ENCODE peak calls at places on chromosomes 1 and 21, in five cellular contexts. S, O, V, D and B are unnamed samples.

GRCh38 chr1:234998174-234998741 is 130.4 kb downstream of the TOMM20 start:
- DNase-seq in V (no peak), O (peak), S (no peak), D (peak), B (no peak)

GRCh38 chr1:96772349-96772748 is 50.8 kb downstream of the PTBP2 start:
- DNase-seq in D (no peak), S (no peak), O (no peak), V (no peak), B (no peak)

GRCh38 chr1:52955129-52955970 is 28.3 kb downstream of the SCP2 start:
- DNase-seq in O (peak), S (no peak), D (no peak), V (peak), B (peak)

GRCh38 chr1:9459784-9460407 is 79.4 kb upstream of the SLC25A33 start:
- DNase-seq in O (peak), D (peak), V (no peak), S (no peak), B (no peak)

GRCh38 chr1:221809101-221810029 is 67.5 kb upstream of the DUSP10 start:
- DNase-seq in S (no peak), D (no peak), V (no peak), O (no peak), B (no peak)

GRCh38 chr1:27339213-27339612 is 2.6 kb upstream of the SYTL1 start:
- DNase-seq in O (no peak), D (no peak), V (no peak), S (no peak), B (no peak)

GRCh38 chr1:109788695-109789521 is 25.2 kb upstream of the EPS8L3 start:
- DNase-seq in S (no peak), O (no peak), V (no peak), D (no peak), B (no peak)

GRCh38 chr1:11701551-11701961 is 10.0 kb downstream of the DRAXIN start:
- DNase-seq in O (no peak), S (no peak), D (no peak), V (no peak), B (no peak)

GRCh38 chr1:178651742-178652141 is 73.3 kb upstream of the RALGPS2 start:
- DNase-seq in V (no peak), O (peak), D (no peak), S (no peak), B (no peak)

GRCh38 chr1:226195144-226195543 is 8.6 kb upstream of the ACBD3 start:
- DNase-seq in S (no peak), O (no peak), D (no peak), V (no peak), B (no peak)

GRCh38 chr1:234907585-234908457 is 220.8 kb downstream of the TOMM20 start:
- DNase-seq in V (peak), S (no peak), D (no peak), O (peak), B (peak)

GRCh38 chr1:217982711-217983405 is 302.2 kb upstream of the RRP15 start:
- DNase-seq in O (no peak), S (no peak), D (no peak), V (no peak), B (no peak)

GRCh38 chr1:16122916-16123315 is 33.0 kb downstream of the EPHA2 start:
- DNase-seq in S (peak), V (peak), D (no peak), O (peak), B (peak)

GRCh38 chr1:12810691-12811408 is 19.7 kb downstream of the PRAMEF1 start:
- DNase-seq in D (no peak), S (no peak), O (no peak), V (no peak), B (no peak)

GRCh38 chr1:220077887-220078286 is 11.7 kb downstream of the BPNT1 start:
- DNase-seq in S (no peak), O (no peak), D (no peak), V (no peak), B (no peak)
- H3K4me3 ChIP-seq in S (no peak), O (no peak), D (no peak), V (no peak), B (no peak)

DNA sequence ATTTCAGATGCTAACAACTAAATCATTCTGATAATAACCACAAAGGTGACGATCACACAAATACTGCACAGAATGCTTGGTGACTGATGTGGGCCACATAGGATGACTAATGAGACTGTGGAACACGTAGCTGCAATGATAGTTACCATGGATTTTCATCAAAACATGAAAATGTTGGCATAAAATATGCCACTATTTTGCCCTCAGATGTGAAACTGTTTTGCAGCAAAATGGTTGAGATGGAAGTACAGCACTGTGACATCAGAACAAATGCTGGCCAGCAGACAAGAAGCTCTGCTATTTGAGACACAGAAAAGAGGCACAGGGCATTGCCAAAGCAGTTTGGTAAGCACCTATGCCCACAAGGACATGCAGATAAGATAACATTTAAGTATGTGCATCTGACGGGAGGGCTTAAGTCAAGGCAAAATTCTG is 83.8 kb downstream of the NIBAN1 start:
- DNase-seq in S (peak), V (no peak), O (peak), D (no peak), B (no peak)
- H3K4me3 ChIP-seq in S (peak), V (no peak), O (no peak), D (peak), B (no peak)

GRCh38 chr1:84844094-84844493 is 48.9 kb downstream of the LPAR3 start:
- DNase-seq in D (no peak), O (no peak), V (no peak), S (no peak), B (no peak)

GRCh38 chr1:84842748-84843231 is 50.2 kb downstream of the LPAR3 start:
- DNase-seq in D (no peak), V (no peak), O (no peak), S (no peak), B (no peak)

GRCh38 chr1:84841971-84842370 is 51.0 kb downstream of the LPAR3 start:
- DNase-seq in O (no peak), V (no peak), D (no peak), S (no peak), B (no peak)

GRCh38 chr1:84847253-84848247 is 45.5 kb downstream of the LPAR3 start:
- DNase-seq in S (no peak), V (peak), O (peak), D (peak), B (peak)

DNA sequence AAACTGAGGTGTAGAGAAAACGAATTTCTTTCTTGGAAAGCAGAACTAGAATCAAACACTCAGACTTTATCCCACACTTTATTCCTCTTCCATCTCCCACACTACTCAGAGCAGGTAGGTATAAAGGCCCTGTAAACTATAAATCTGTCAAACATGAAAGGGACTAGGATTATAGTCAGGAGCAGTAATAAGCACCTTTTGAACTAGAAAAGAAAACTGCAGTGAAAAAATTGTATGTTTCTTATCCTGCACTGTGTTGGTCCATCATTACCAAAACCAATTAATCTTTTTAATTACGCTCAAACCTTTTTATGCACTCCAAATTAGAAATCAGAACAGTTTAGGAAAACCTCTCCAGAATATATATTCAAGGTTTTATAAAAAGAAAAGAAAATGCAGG is 47.6 kb downstream of the LPAR3 start:
- DNase-seq in V (no peak), O (no peak), S (no peak), D (no peak), B (no peak)
- H3K4me3 ChIP-seq in V (no peak), O (no peak), S (no peak), D (no peak), B (no peak)

GRCh38 chr1:25022361-25023189 is 92.5 kb upstream of the RUNX3 start:
- DNase-seq in S (peak), O (peak), D (peak), V (peak), B (peak)
- H3K4me3 ChIP-seq in S (peak), O (no peak), D (no peak), V (no peak), B (no peak)

GRCh38 chr1:23184203-23184602 is 15.5 kb upstream of the LUZP1 start:
- DNase-seq in D (no peak), S (no peak), O (no peak), V (no peak), B (no peak)
- H3K4me3 ChIP-seq in D (peak), S (peak), O (no peak), V (no peak), B (no peak)

DNA sequence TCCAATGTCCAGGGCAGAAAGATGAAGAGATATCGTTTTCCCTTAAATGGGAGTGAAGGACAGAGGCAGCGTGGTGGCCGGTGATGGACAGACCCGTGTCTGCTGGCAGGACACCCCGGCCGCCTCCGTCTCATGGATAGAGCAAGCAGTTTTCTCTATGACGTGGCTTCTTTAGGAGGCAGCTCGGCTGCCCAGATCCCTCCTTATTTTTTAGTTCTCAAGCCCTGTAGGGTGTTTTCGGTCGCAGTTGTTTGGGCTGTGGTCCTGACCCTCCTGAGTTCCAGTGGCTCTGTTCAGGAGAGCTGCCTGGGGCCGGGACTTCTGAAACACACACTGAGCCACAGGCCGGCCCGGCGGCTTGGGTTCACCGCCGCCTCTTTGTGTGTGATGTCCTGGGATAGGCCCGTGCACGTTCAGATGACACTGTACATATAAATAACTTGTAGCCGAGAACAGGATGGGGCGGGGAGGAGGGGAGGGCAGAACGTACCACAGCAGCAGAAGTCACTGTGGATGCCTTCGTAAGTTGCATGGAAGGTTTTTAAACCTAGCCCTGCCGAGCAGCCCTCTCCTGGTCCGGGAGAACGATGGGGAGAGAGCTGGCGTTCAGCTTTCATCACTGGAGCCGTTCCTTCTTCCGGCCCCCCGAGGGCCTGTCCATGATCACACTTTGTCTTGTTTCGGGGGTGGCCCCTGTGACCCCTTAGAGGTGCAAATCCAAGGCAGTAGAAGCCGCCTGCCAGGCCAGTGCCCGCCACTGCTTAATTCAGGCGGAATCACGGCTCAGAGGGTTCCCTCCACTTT is 65.2 kb downstream of the SIK1 start:
- DNase-seq in S (peak), D (peak), O (peak), V (no peak), B (peak)
- H3K4me3 ChIP-seq in S (peak), D (peak), O (peak), V (peak), B (peak)